ENCODE peak calls at places on chromosomes 13 and 19, in four cellular contexts. One of them, this sample, is unnamed.

GRCh38 chr13:34941835-34942731 is at the start of gene NBEA:
- DNase-seq in SW 1271: peak
- DNase-seq in pons: peak
- DNase-seq in hepatic stellate cell: peak
- DNase-seq in this sample: peak

GRCh38 chr13:84655677-84656076 is 773.4 kb upstream of the SLITRK1 start:
- DNase-seq in SW 1271: no peak
- DNase-seq in pons: no peak
- DNase-seq in hepatic stellate cell: no peak
- DNase-seq in this sample: no peak

GRCh38 chr19:1816530-1817298 is 4.6 kb upstream of the ATP8B3 start:
- DNase-seq in SW 1271: no peak
- DNase-seq in pons: no peak
- DNase-seq in hepatic stellate cell: no peak
- DNase-seq in this sample: no peak

GRCh38 chr19:7842661-7843294 is 12.8 kb downstream of the EVI5L start:
- DNase-seq in SW 1271: no peak
- DNase-seq in pons: no peak
- DNase-seq in hepatic stellate cell: no peak
- DNase-seq in this sample: no peak

GRCh38 chr19:39131255-39131755 is 5.7 kb downstream of the PAK4 start:
- DNase-seq in SW 1271: no peak
- DNase-seq in pons: no peak
- DNase-seq in hepatic stellate cell: no peak
- DNase-seq in this sample: no peak

GRCh38 chr19:52248256-52248655 is 21.1 kb upstream of the ZNF766 start:
- DNase-seq in SW 1271: no peak
- DNase-seq in pons: peak
- DNase-seq in hepatic stellate cell: peak
- DNase-seq in this sample: peak

GRCh38 chr19:4981681-4981958 is 12.7 kb downstream of the KDM4B start:
- DNase-seq in SW 1271: no peak
- DNase-seq in pons: no peak
- DNase-seq in hepatic stellate cell: no peak
- DNase-seq in this sample: no peak

GRCh38 chr19:30671622-30672051 is 299.5 kb downstream of the ZNF536 start:
- DNase-seq in SW 1271: no peak
- DNase-seq in pons: no peak
- DNase-seq in hepatic stellate cell: no peak
- DNase-seq in this sample: no peak

GRCh38 chr13:49641810-49642291 is 13.5 kb downstream of the ARL11 start:
- DNase-seq in SW 1271: no peak
- DNase-seq in pons: peak
- DNase-seq in hepatic stellate cell: peak
- DNase-seq in this sample: peak

GRCh38 chr13:32940601-32941000 is 75.6 kb upstream of the KL start:
- DNase-seq in SW 1271: no peak
- DNase-seq in pons: peak
- DNase-seq in hepatic stellate cell: peak
- DNase-seq in this sample: no peak

GRCh38 chr13:75226092-75226491 is 255.9 kb downstream of the TBC1D4 start:
- DNase-seq in SW 1271: no peak
- DNase-seq in pons: no peak
- DNase-seq in hepatic stellate cell: no peak
- DNase-seq in this sample: no peak

GRCh38 chr19:52640916-52641315 is 2.8 kb upstream of the ZNF83 start:
- DNase-seq in SW 1271: no peak
- DNase-seq in pons: no peak
- DNase-seq in hepatic stellate cell: no peak
- DNase-seq in this sample: no peak

GRCh38 chr13:80881495-80882482 is 540.9 kb upstream of the SPRY2 start:
- DNase-seq in SW 1271: no peak
- DNase-seq in pons: no peak
- DNase-seq in hepatic stellate cell: no peak
- DNase-seq in this sample: no peak

GRCh38 chr19:39996218-39996810 is 546 bp upstream of the ZNF546 start:
- DNase-seq in SW 1271: no peak
- DNase-seq in pons: no peak
- DNase-seq in hepatic stellate cell: peak
- DNase-seq in this sample: no peak

GRCh38 chr19:54315956-54316355 is 3.0 kb upstream of the LILRA5 start:
- DNase-seq in SW 1271: no peak
- DNase-seq in pons: no peak
- DNase-seq in hepatic stellate cell: no peak
- DNase-seq in this sample: no peak

GRCh38 chr13:95204231-95204765 is 97.0 kb downstream of the ABCC4 start:
- DNase-seq in SW 1271: no peak
- DNase-seq in pons: peak
- DNase-seq in hepatic stellate cell: no peak
- DNase-seq in this sample: no peak

GRCh38 chr13:32639502-32640105 is 53.4 kb downstream of the PDS5B start:
- DNase-seq in SW 1271: peak
- DNase-seq in pons: peak
- DNase-seq in hepatic stellate cell: peak
- DNase-seq in this sample: no peak

GRCh38 chr19:35959040-35959967 is 23.1 kb downstream of the LRFN3 start:
- DNase-seq in SW 1271: no peak
- DNase-seq in pons: no peak
- DNase-seq in hepatic stellate cell: no peak
- DNase-seq in this sample: no peak

GRCh38 chr19:1822210-1822609 is 10.1 kb upstream of the ATP8B3 start:
- DNase-seq in SW 1271: no peak
- DNase-seq in pons: no peak
- DNase-seq in hepatic stellate cell: no peak
- DNase-seq in this sample: no peak

GRCh38 chr19:51114087-51114714 is 6.0 kb upstream of the CTU1 start:
- DNase-seq in SW 1271: no peak
- DNase-seq in pons: peak
- DNase-seq in hepatic stellate cell: no peak
- DNase-seq in this sample: no peak

GRCh38 chr13:24146961-24147569 is 13.5 kb upstream of the SPATA13 start:
- DNase-seq in SW 1271: no peak
- DNase-seq in pons: no peak
- DNase-seq in hepatic stellate cell: no peak
- DNase-seq in this sample: no peak

GRCh38 chr13:113454936-113455335 is 1.6 kb upstream of the ADPRHL1 start:
- DNase-seq in SW 1271: no peak
- DNase-seq in pons: no peak
- DNase-seq in hepatic stellate cell: no peak
- DNase-seq in this sample: no peak

GRCh38 chr13:23609414-23610186 is 39.4 kb downstream of the TNFRSF19 start:
- DNase-seq in SW 1271: no peak
- DNase-seq in pons: peak
- DNase-seq in hepatic stellate cell: no peak
- DNase-seq in this sample: no peak

GRCh38 chr13:98208606-98209005 is 31.5 kb upstream of the RNF113B start:
- DNase-seq in SW 1271: no peak
- DNase-seq in pons: no peak
- DNase-seq in hepatic stellate cell: no peak
- DNase-seq in this sample: no peak

GRCh38 chr13:49444517-49445395 is 682 bp downstream of the SETDB2 start:
- DNase-seq in SW 1271: no peak
- DNase-seq in pons: peak
- DNase-seq in hepatic stellate cell: peak
- DNase-seq in this sample: peak

GRCh38 chr19:46493236-46494114 is 2.2 kb downstream of the PNMA8B start:
- DNase-seq in SW 1271: no peak
- DNase-seq in pons: no peak
- DNase-seq in hepatic stellate cell: no peak
- DNase-seq in this sample: no peak

GRCh38 chr19:39224910-39225309 is 19.9 kb downstream of the IFNL3 start:
- DNase-seq in SW 1271: no peak
- DNase-seq in pons: no peak
- DNase-seq in hepatic stellate cell: no peak
- DNase-seq in this sample: no peak

GRCh38 chr13:59409651-59410200 is 754.0 kb downstream of the DIAPH3 start:
- DNase-seq in SW 1271: no peak
- DNase-seq in pons: no peak
- DNase-seq in hepatic stellate cell: no peak
- DNase-seq in this sample: no peak

GRCh38 chr13:33543631-33544030 is 258.1 kb upstream of the STARD13 start:
- DNase-seq in SW 1271: no peak
- DNase-seq in pons: peak
- DNase-seq in hepatic stellate cell: no peak
- DNase-seq in this sample: no peak

GRCh38 chr19:15421726-15422260 is 3.0 kb upstream of the AKAP8L start:
- DNase-seq in SW 1271: no peak
- DNase-seq in pons: peak
- DNase-seq in hepatic stellate cell: no peak
- DNase-seq in this sample: no peak

GRCh38 chr19:58334691-58335249 is 8.0 kb downstream of the ZSCAN22 start:
- DNase-seq in SW 1271: no peak
- DNase-seq in pons: no peak
- DNase-seq in hepatic stellate cell: no peak
- DNase-seq in this sample: no peak

GRCh38 chr13:31978021-31978420 is 53.6 kb upstream of the FRY start:
- DNase-seq in SW 1271: no peak
- DNase-seq in pons: no peak
- DNase-seq in hepatic stellate cell: no peak
- DNase-seq in this sample: no peak

GRCh38 chr13:99237981-99238662 is 20.1 kb downstream of the GPR18 start:
- DNase-seq in SW 1271: no peak
- DNase-seq in pons: no peak
- DNase-seq in hepatic stellate cell: no peak
- DNase-seq in this sample: no peak